ENCODE peak calls at places on chromosomes 4 and X, in four cellular contexts. One of them, this sample, is unnamed.

GRCh38 chr4:4860381-4860802 is 927 bp downstream of the MSX1 start:
- DNase-seq in GM12878: no peak
- DNase-seq in K562: peak; percentile 59
- DNase-seq in HepG2: peak; percentile 24
- DNase-seq in this sample: peak; percentile 36

GRCh38 chr4:151810476-151810875 is 49.7 kb upstream of the GATB start:
- DNase-seq in GM12878: no peak
- DNase-seq in K562: no peak
- DNase-seq in HepG2: no peak
- DNase-seq in this sample: no peak

GRCh38 chr4:157265281-157265680 is 44.8 kb downstream of the GRIA2 start:
- DNase-seq in K562: no peak
- DNase-seq in GM12878: no peak
- DNase-seq in HepG2: no peak
- DNase-seq in this sample: peak; percentile 19

GRCh38 chr4:8353158-8353495 is 83.6 kb downstream of the HTRA3 start:
- DNase-seq in HepG2: no peak
- DNase-seq in K562: no peak
- DNase-seq in GM12878: no peak
- DNase-seq in this sample: no peak

GRCh38 chr4:144734522-144734921 is 88.6 kb downstream of the HHIP start:
- DNase-seq in K562: no peak
- DNase-seq in HepG2: no peak
- DNase-seq in GM12878: no peak
- DNase-seq in this sample: no peak

GRCh38 chr4:74474345-74475099 is 29.6 kb downstream of the AREG start:
- DNase-seq in GM12878: no peak
- DNase-seq in HepG2: no peak
- DNase-seq in K562: no peak
- DNase-seq in this sample: no peak

GRCh38 chrX:134572816-134573682 is 85.2 kb downstream of the PLAC1 start:
- DNase-seq in HepG2: no peak
- DNase-seq in K562: no peak
- DNase-seq in GM12878: no peak
- DNase-seq in this sample: no peak

GRCh38 chrX:24424948-24425347 is 40.1 kb upstream of the PDK3 start:
- DNase-seq in K562: no peak
- DNase-seq in HepG2: no peak
- DNase-seq in GM12878: no peak
- DNase-seq in this sample: no peak

GRCh38 chrX:154548028-154548316 is 552 bp downstream of the IKBKG start:
- DNase-seq in GM12878: no peak
- DNase-seq in HepG2: no peak
- DNase-seq in K562: no peak
- DNase-seq in this sample: no peak

GRCh38 chrX:17359500-17359899 is 15.5 kb upstream of the NHS start:
- DNase-seq in HepG2: no peak
- DNase-seq in K562: no peak
- DNase-seq in GM12878: no peak
- DNase-seq in this sample: no peak

GRCh38 chr4:134539729-134540231 is 338.2 kb upstream of the PABPC4L start:
- DNase-seq in GM12878: no peak
- DNase-seq in HepG2: no peak
- DNase-seq in K562: no peak
- DNase-seq in this sample: peak; percentile 4

GRCh38 chr4:78517050-78517652 is 34.4 kb upstream of the ANXA3 start:
- DNase-seq in HepG2: peak; percentile 11
- DNase-seq in GM12878: no peak
- DNase-seq in K562: no peak
- DNase-seq in this sample: peak; percentile 32

DNA sequence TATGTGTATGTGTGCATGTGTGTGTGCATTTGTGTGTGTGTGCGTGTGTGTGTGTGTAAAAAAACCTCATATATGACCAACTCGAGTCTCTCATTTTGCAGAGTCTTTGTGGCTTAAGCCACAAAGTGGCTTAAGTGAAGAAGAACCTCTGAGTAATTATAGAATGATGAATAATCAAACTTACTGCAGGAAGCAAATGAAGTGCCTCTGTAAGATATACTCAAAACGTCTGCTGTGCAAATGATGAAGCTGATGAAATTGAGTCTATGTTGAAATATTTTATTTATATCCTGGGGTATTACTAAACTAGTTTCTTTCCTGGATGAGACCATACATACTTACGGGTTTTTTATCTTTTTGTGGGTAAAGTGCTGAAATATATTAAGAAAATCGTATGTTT is 1198.7 kb downstream of the PCDH7 start:
- DNase-seq in HepG2: no peak
- DNase-seq in K562: no peak
- DNase-seq in GM12878: no peak
- DNase-seq in this sample: no peak
- TF ChIP-seq TARDBP in HepG2: no peak
- TF ChIP-seq TARDBP in K562: no peak
- TF ChIP-seq TARDBP in GM12878: no peak
- TF ChIP-seq TARDBP in this sample: no peak

GRCh38 chr4:47271296-47271695 is 192.2 kb downstream of the COMMD8 start:
- DNase-seq in HepG2: no peak
- DNase-seq in GM12878: no peak
- DNase-seq in K562: no peak
- DNase-seq in this sample: no peak
- TF ChIP-seq FOXM1 in HepG2: no peak
- TF ChIP-seq FOXM1 in GM12878: no peak
- TF ChIP-seq FOXM1 in K562: no peak
- TF ChIP-seq FOXM1 in this sample: no peak

GRCh38 chr4:80423553-80424224 is 88.2 kb downstream of the CFAP299 start:
- DNase-seq in HepG2: no peak
- DNase-seq in GM12878: no peak
- DNase-seq in K562: no peak
- DNase-seq in this sample: no peak
- TF ChIP-seq FOXK2 in HepG2: no peak
- TF ChIP-seq FOXK2 in GM12878: no peak
- TF ChIP-seq FOXK2 in K562: no peak
- TF ChIP-seq FOXK2 in this sample: no peak

GRCh38 chr4:139243448-139244365 is 36.3 kb downstream of the MGARP start:
- DNase-seq in GM12878: no peak
- DNase-seq in HepG2: peak; percentile 52
- DNase-seq in K562: no peak
- DNase-seq in this sample: peak; percentile 28
- TF ChIP-seq TARDBP in GM12878: no peak
- TF ChIP-seq TARDBP in HepG2: no peak
- TF ChIP-seq TARDBP in K562: no peak
- TF ChIP-seq TARDBP in this sample: no peak

GRCh38 chr4:242121-242848 is 63.0 kb downstream of the ZNF732 start:
- DNase-seq in K562: peak; percentile 43
- DNase-seq in GM12878: peak; percentile 34
- DNase-seq in HepG2: peak; percentile 18
- DNase-seq in this sample: peak; percentile 52

GRCh38 chr4:243407-243806 is 61.9 kb downstream of the ZNF732 start:
- DNase-seq in K562: no peak
- DNase-seq in HepG2: no peak
- DNase-seq in GM12878: no peak
- DNase-seq in this sample: no peak

GRCh38 chr4:244471-244870 is 60.8 kb downstream of the ZNF732 start:
- DNase-seq in K562: peak; percentile 29
- DNase-seq in GM12878: peak; percentile 11
- DNase-seq in HepG2: peak; percentile 21
- DNase-seq in this sample: peak; percentile 15
- TF ChIP-seq FOXM1 in K562: no peak
- TF ChIP-seq FOXM1 in GM12878: no peak
- TF ChIP-seq FOXM1 in HepG2: no peak
- TF ChIP-seq FOXM1 in this sample: no peak

GRCh38 chr4:174316546-174316945 is 32.8 kb downstream of the CEP44 start:
- DNase-seq in K562: no peak
- DNase-seq in GM12878: no peak
- DNase-seq in HepG2: no peak
- DNase-seq in this sample: no peak

GRCh38 chr4:174314274-174314673 is 30.6 kb downstream of the CEP44 start:
- DNase-seq in GM12878: no peak
- DNase-seq in HepG2: no peak
- DNase-seq in K562: no peak
- DNase-seq in this sample: no peak

GRCh38 chr4:174316954-174317353 is 33.2 kb downstream of the CEP44 start:
- DNase-seq in K562: no peak
- DNase-seq in GM12878: no peak
- DNase-seq in HepG2: no peak
- DNase-seq in this sample: no peak

GRCh38 chr4:174317531-174317930 is 33.8 kb downstream of the CEP44 start:
- DNase-seq in K562: no peak
- DNase-seq in GM12878: no peak
- DNase-seq in HepG2: no peak
- DNase-seq in this sample: no peak

DNA sequence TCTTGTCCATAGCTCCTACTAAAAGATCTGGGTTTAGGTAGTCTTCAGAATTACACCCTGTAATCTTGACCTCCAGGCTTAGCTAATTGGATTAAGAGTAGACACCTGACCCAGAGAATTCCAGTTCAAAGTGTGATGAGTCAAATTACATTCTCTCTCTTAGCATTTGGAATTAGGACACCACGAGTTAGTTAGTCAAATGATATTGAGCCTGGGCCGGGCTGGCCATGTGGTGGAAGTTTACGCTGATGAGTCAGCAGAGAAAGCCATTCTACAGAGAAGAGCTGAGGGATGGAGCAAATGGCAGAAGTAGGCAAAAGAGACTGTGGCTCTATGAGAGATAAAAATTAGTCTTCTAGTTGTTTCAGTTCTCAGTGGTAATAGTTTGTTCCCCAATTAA is 31.1 kb downstream of the CEP44 start:
- DNase-seq in K562: no peak
- DNase-seq in HepG2: no peak
- DNase-seq in GM12878: no peak
- DNase-seq in this sample: no peak
- TF ChIP-seq FOXK2 in K562: no peak
- TF ChIP-seq FOXK2 in HepG2: no peak
- TF ChIP-seq FOXK2 in GM12878: no peak
- TF ChIP-seq FOXK2 in this sample: no peak

GRCh38 chr4:98658287-98659105 is at the start of gene TSPAN5:
- DNase-seq in K562: peak; percentile 80
- DNase-seq in GM12878: no peak
- DNase-seq in HepG2: peak; percentile 12
- DNase-seq in this sample: peak; percentile 80
- TF ChIP-seq TARDBP in K562: no peak
- TF ChIP-seq TARDBP in GM12878: no peak
- TF ChIP-seq TARDBP in HepG2: no peak
- TF ChIP-seq TARDBP in this sample: no peak

DNA sequence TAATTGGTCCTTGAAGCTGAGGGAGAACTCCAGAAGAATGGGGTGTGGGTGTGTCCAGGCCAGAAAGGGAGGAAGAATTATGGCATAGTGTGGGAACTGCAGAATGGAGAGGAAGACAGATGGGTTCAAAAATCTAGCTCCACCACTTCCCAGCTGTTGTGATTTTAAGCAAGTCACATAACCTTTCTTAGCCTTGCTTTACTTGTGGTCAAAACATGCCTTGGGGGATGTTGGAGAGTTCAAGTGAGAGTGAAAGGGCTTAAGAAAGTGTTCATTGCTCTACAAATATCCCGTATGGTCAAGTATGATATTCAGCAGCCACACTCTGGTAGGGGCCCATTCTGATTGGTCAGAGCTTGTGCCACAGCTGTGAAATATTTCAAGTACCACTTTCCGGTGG is 15.0 kb upstream of the STARD8 start:
- DNase-seq in K562: no peak
- DNase-seq in GM12878: no peak
- DNase-seq in HepG2: no peak
- DNase-seq in this sample: no peak
- TF ChIP-seq FOXM1 in K562: no peak
- TF ChIP-seq FOXM1 in GM12878: no peak
- TF ChIP-seq FOXM1 in HepG2: no peak
- TF ChIP-seq FOXM1 in this sample: no peak

GRCh38 chr4:29900336-29900735 is 819.8 kb upstream of the PCDH7 start:
- DNase-seq in GM12878: no peak
- DNase-seq in K562: no peak
- DNase-seq in HepG2: no peak
- DNase-seq in this sample: no peak
- TF ChIP-seq FOXK2 in GM12878: no peak
- TF ChIP-seq FOXK2 in K562: no peak
- TF ChIP-seq FOXK2 in HepG2: no peak
- TF ChIP-seq FOXK2 in this sample: no peak

This sample was measured in HEK293T.